ENCODE peak calls at places on chromosome X, in nine cellular contexts. Y is hepatocyte, O is SK-N-SH, X is fibroblast of villous mesenchyme, B is AG04450, K is tibial nerve, W is OCI-LY7, I is GM12865, L is uterus. Z is an unnamed sample.

GRCh38 chrX:136766785-136767103 is 14.0 kb downstream of the ARHGEF6 start:
- DNase-seq in L (peak), O (no peak), B (no peak), K (no peak), X (no peak), Y (no peak), W (no peak), I (no peak), Z (no peak)

GRCh38 chrX:1242901-1243402 is 25.7 kb upstream of the CSF2RA start:
- DNase-seq in Y (no peak), K (no peak), B (no peak), O (no peak), W (no peak), L (no peak), I (peak), X (no peak), Z (peak)

GRCh38 chrX:96432647-96433046 is 252.0 kb upstream of the DIAPH2 start:
- DNase-seq in I (no peak), O (no peak), X (peak), K (no peak), L (no peak), Y (no peak), B (no peak), W (no peak), Z (no peak)

GRCh38 chrX:13008851-13009250 is 33.9 kb downstream of the TMSB4X start:
- DNase-seq in L (no peak), W (no peak), K (no peak), X (no peak), B (no peak), O (no peak), I (no peak), Y (no peak), Z (no peak)

GRCh38 chrX:110418220-110418856 is 59.7 kb downstream of the RTL9 start:
- DNase-seq in Y (peak), B (peak), X (peak), L (peak), K (no peak), W (no peak), O (peak), I (no peak), Z (no peak)

GRCh38 chrX:140933874-140934655 is 68.3 kb upstream of the SPANXB1 start:
- DNase-seq in X (no peak), O (no peak), L (no peak), Y (no peak), I (no peak), B (no peak), K (no peak), W (no peak), Z (no peak)

GRCh38 chrX:104618106-104618895 is 52.3 kb downstream of the IL1RAPL2 start:
- DNase-seq in W (no peak), I (no peak), Y (no peak), K (no peak), L (no peak), O (no peak), X (no peak), B (no peak), Z (no peak)

GRCh38 chrX:77415161-77415560 is 32.0 kb upstream of the FGF16 start:
- DNase-seq in X (no peak), W (no peak), I (no peak), K (no peak), Y (no peak), B (no peak), L (no peak), O (no peak), Z (no peak)

GRCh38 chrX:45711231-45711630 is 510.6 kb upstream of the DIPK2B start:
- DNase-seq in W (no peak), L (no peak), Y (no peak), O (no peak), X (no peak), B (no peak), K (no peak), I (no peak), Z (no peak)

GRCh38 chrX:68870357-68870756 is 41.5 kb downstream of the EFNB1 start:
- DNase-seq in I (no peak), K (no peak), W (no peak), Y (no peak), L (no peak), B (no peak), O (no peak), X (no peak), Z (no peak)

GRCh38 chrX:50889582-50889981 is 21.0 kb upstream of the BMP15 start:
- DNase-seq in L (no peak), I (no peak), X (no peak), O (no peak), Y (no peak), W (no peak), B (no peak), K (no peak), Z (no peak)

GRCh38 chrX:53281321-53281822 is at the start of gene IQSEC2:
- DNase-seq in B (peak), L (peak), W (no peak), O (no peak), K (peak), Y (peak), X (peak), I (no peak), Z (no peak)

GRCh38 chrX:53974529-53974928 is 69.7 kb downstream of the PHF8 start:
- DNase-seq in K (no peak), I (no peak), L (no peak), O (no peak), W (no peak), X (no peak), Y (no peak), B (no peak), Z (no peak)

GRCh38 chrX:7362111-7362510 is 214.2 kb upstream of the PUDP start:
- DNase-seq in I (no peak), W (no peak), K (no peak), Y (no peak), B (no peak), L (no peak), O (no peak), X (no peak), Z (no peak)

GRCh38 chrX:20409991-20410390 is 143.3 kb upstream of the RPS6KA3 start:
- DNase-seq in L (no peak), I (no peak), K (no peak), W (no peak), B (no peak), O (no peak), X (no peak), Y (no peak), Z (no peak)

GRCh38 chrX:8988456-8988855 is 45.5 kb downstream of the FAM9B start:
- DNase-seq in K (no peak), W (no peak), X (peak), Y (peak), B (peak), L (peak), O (no peak), I (no peak), Z (peak)

GRCh38 chrX:23902419-23902818 is 5.3 kb downstream of the APOO start:
- DNase-seq in L (no peak), Y (peak), W (peak), B (no peak), K (no peak), I (peak), X (peak), O (peak), Z (no peak)

GRCh38 chrX:87167841-87168240 is 349.8 kb upstream of the KLHL4 start:
- DNase-seq in K (no peak), I (no peak), Y (no peak), B (no peak), L (no peak), W (no peak), X (no peak), O (no peak), Z (no peak)

GRCh38 chrX:109384569-109385174 is 97.2 kb downstream of the GUCY2F start:
- DNase-seq in X (peak), K (no peak), I (peak), B (no peak), L (no peak), Y (peak), W (peak), O (no peak), Z (no peak)

GRCh38 chrX:103687696-103688191 is 1.2 kb upstream of the MORF4L2 start:
- DNase-seq in I (peak), W (peak), O (peak), K (peak), B (no peak), X (peak), L (peak), Y (peak), Z (no peak)

GRCh38 chrX:19017271-19017670 is 33.4 kb upstream of the PHKA2 start:
- DNase-seq in W (peak), O (peak), I (peak), B (no peak), L (no peak), K (no peak), Y (peak), X (peak), Z (no peak)

GRCh38 chrX:8743126-8743732 is 11.3 kb upstream of the ANOS1 start:
- DNase-seq in O (peak), L (no peak), X (peak), W (peak), I (peak), K (peak), B (no peak), Y (peak), Z (no peak)

GRCh38 chrX:22944945-22945344 is 54.8 kb upstream of the DDX53 start:
- DNase-seq in B (no peak), L (no peak), Y (no peak), O (no peak), K (no peak), I (no peak), W (no peak), X (no peak), Z (no peak)

GRCh38 chrX:11665144-11666040 is at the start of gene ARHGAP6:
- DNase-seq in L (peak), O (peak), W (no peak), B (no peak), X (peak), Y (peak), I (peak), K (peak), Z (no peak)

GRCh38 chrX:40154229-40154852 is 56.6 kb upstream of the BCOR start:
- DNase-seq in W (peak), K (no peak), I (no peak), O (peak), L (peak), B (no peak), X (peak), Y (peak), Z (no peak)

GRCh38 chrX:26375346-26375745 is 159.4 kb downstream of the MAGEB5 start:
- DNase-seq in O (no peak), I (no peak), L (no peak), W (no peak), K (no peak), B (no peak), Y (no peak), X (no peak), Z (no peak)

GRCh38 chrX:17470136-17470535 is 95.1 kb downstream of the NHS start:
- DNase-seq in B (peak), O (no peak), K (no peak), X (peak), L (no peak), W (no peak), Y (no peak), I (no peak), Z (no peak)

GRCh38 chrX:2479420-2479780 is 21.4 kb downstream of the DHRSX start:
- DNase-seq in O (no peak), W (no peak), I (no peak), K (no peak), B (no peak), X (no peak), Y (no peak), L (no peak), Z (no peak)

GRCh38 chrX:47540754-47541538 is 20.1 kb upstream of the ARAF start:
- DNase-seq in O (peak), B (peak), X (peak), I (peak), L (peak), K (peak), Y (peak), W (no peak), Z (peak)

GRCh38 chrX:7120578-7121219 is 26.8 kb upstream of the STS start:
- DNase-seq in Y (peak), B (no peak), O (no peak), K (no peak), I (no peak), X (peak), L (no peak), W (no peak), Z (no peak)

GRCh38 chrX:86436116-86436515 is 287.9 kb downstream of the DACH2 start:
- DNase-seq in W (peak), L (no peak), X (no peak), O (no peak), Y (no peak), B (no peak), K (no peak), I (no peak), Z (no peak)

GRCh38 chrX:44344687-44345086 is 1.2 kb upstream of the EFHC2 start:
- DNase-seq in B (no peak), Y (no peak), K (no peak), L (no peak), W (no peak), X (no peak), O (no peak), I (peak), Z (no peak)
- H3K4me3 ChIP-seq in B (no peak), Y (no peak), K (peak), L (peak), W (no peak), X (no peak), O (no peak), I (no peak), Z (no peak)

DNA sequence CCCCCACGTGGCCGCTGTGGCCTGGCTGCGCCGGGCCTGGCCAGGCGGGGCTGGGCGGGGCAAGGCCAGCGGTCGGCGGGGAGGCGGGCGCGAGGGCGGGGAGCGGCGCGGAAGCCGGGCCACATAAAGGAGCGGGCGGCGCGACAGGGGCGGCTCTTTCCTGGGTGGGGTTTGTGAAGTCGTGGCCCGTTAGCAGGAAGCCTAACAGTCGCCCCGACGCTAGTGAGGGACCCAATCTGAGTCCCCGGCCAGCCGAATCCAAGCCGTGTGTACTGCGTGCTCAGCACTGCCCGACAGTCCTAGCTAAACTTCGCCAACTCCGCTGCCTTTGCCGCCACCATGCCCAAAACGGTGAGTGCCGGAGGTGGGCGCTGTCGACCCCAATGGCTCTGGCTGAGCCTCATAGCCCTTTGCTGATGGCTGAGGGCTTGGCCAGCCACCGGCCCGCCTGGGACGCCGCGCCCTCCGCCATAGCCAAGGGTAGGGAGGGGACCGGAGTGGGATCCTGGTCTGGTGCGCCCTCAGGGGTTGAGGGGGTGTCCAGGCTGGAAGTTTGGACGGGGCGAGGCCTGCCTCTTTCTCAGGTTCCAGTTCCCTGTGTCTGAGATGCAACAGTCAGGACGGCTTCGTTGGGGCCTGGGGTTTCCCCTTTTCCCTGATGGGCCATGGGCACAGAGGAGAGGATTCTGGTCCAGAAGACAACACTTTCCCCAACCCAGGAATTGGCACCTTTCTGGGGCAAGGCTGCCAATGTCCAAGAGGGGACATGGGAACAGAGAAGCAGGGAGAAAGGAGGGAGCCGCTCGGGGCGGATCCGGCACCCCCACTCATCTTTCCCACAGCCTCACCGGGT is at the start of gene MSN:
- DNase-seq in B (no peak), L (peak), K (peak), X (peak), O (peak), Y (peak), I (peak), W (peak), Z (no peak)
- TF ChIP-seq CTCF in B (peak), L (no peak), K (no peak), X (peak), O (peak), Y (peak), I (no peak), W (peak), Z (peak)

GRCh38 chrX:120036704-120037103 is 40.8 kb downstream of the RHOXF2B start:
- DNase-seq in B (no peak), X (no peak), Y (no peak), K (no peak), I (no peak), W (no peak), O (no peak), L (no peak), Z (no peak)
- H3K4me3 ChIP-seq in B (no peak), X (no peak), Y (no peak), K (no peak), I (no peak), W (peak), O (no peak), L (no peak), Z (no peak)

DNA sequence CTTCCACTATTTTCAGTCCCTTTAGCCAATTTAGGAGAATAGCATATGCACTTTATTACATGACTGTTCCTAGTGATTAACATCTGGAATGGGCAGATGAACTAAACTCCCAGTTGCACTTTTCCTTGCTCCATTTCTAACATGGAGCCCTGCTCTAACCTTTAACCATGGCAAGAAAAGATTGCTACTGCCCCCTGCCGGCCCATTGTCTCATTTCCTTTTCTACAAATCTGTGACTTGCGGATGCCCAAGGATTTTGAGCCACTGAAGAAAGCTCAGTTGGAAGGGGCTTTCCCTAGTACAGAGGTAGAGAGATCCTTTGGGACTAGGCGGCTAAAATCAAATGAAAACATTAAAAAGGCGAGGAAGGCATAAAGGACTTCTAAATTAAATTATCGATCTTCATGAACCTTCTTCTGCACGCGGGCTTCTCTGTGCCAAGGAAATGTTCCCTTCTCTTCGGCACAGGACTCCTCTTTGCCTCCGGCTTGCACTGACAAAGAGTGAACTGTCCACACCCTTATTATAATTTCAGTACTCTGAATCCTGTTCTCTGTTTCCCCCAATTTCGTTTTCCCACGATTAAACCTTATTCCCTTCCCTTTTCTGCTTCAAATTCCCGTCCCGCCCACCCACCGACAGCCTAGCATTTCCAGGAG is 578 bp upstream of the GLRA2 start:
- DNase-seq in Y (peak), O (peak), X (peak), K (peak), B (no peak), W (peak), L (peak), I (peak), Z (peak)
- TF ChIP-seq CTCF in Y (peak), O (peak), X (peak), K (peak), B (peak), W (peak), L (peak), I (peak), Z (peak)

GRCh38 chrX:49117597-49117996 is 5.9 kb downstream of the GPKOW start:
- DNase-seq in K (no peak), W (no peak), X (no peak), L (no peak), I (no peak), B (no peak), Y (no peak), O (no peak), Z (no peak)

GRCh38 chrX:49116076-49116475 is 7.5 kb downstream of the GPKOW start:
- DNase-seq in Y (no peak), I (no peak), X (no peak), K (no peak), L (no peak), O (no peak), W (no peak), B (no peak), Z (no peak)

GRCh38 chrX:49122499-49122898 is 1.0 kb downstream of the GPKOW start:
- DNase-seq in Y (no peak), L (no peak), O (no peak), X (no peak), I (no peak), W (no peak), B (no peak), K (no peak), Z (no peak)

GRCh38 chrX:49120104-49120503 is 3.4 kb downstream of the GPKOW start:
- DNase-seq in I (no peak), L (no peak), Y (no peak), O (no peak), B (no peak), W (no peak), X (no peak), K (no peak), Z (no peak)
- H3K4me3 ChIP-seq in I (no peak), L (no peak), Y (no peak), O (no peak), B (no peak), W (no peak), X (no peak), K (no peak), Z (no peak)

GRCh38 chrX:149830192-149830873 is 48.6 kb downstream of the MAGEA9 start:
- DNase-seq in O (no peak), X (peak), W (no peak), K (no peak), Y (peak), L (no peak), B (no peak), I (peak), Z (no peak)

GRCh38 chrX:149827254-149827653 is 45.5 kb downstream of the MAGEA9 start:
- DNase-seq in K (no peak), I (no peak), O (no peak), X (no peak), B (no peak), Y (no peak), W (no peak), L (no peak), Z (no peak)

GRCh38 chrX:149829751-149830191 is 48.0 kb downstream of the MAGEA9 start:
- DNase-seq in Y (no peak), X (peak), L (no peak), K (no peak), I (peak), O (no peak), W (no peak), B (no peak), Z (no peak)

GRCh38 chrX:149825424-149825823 is 43.7 kb downstream of the MAGEA9 start:
- DNase-seq in O (peak), Y (no peak), I (peak), X (peak), K (no peak), W (peak), L (no peak), B (no peak), Z (no peak)
- TF ChIP-seq CTCF in O (peak), Y (peak), I (peak), X (peak), K (no peak), W (peak), L (no peak), B (peak), Z (peak)

GRCh38 chrX:149370097-149370496 is 135.0 kb downstream of the IDS start:
- DNase-seq in O (no peak), B (no peak), K (no peak), Y (no peak), I (no peak), W (no peak), X (no peak), L (no peak), Z (peak)

GRCh38 chrX:149365552-149365951 is 139.6 kb downstream of the IDS start:
- DNase-seq in L (no peak), X (no peak), O (no peak), K (no peak), W (no peak), B (no peak), I (no peak), Y (no peak), Z (no peak)

DNA sequence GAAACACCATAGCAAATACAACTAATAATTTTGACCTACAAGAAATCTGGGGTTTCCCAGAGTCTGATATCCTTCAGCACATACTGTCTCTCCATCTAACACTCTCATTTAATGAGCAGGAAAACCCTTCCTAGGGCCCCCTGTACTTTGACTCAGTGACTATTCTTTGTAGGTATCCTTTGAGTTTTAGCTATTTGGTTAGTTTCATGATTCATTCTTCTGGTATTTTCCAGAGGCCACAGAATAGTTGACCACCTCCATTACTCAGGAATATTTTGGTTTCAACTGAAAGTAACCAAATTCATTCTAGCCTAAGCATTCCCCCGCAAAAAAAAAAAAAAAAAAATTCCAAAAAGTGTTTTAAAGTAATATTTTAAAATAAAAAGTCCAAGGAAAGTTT is 140.0 kb downstream of the IDS start:
- DNase-seq in O (no peak), X (no peak), B (no peak), L (no peak), Y (no peak), K (no peak), W (no peak), I (no peak), Z (no peak)
- H3K4me3 ChIP-seq in O (no peak), X (no peak), B (no peak), L (no peak), Y (no peak), K (no peak), W (no peak), I (no peak), Z (no peak)

GRCh38 chrX:70096052-70096451 is 33.8 kb downstream of the OTUD6A start:
- DNase-seq in Y (peak), X (peak), I (no peak), W (no peak), K (no peak), O (no peak), B (no peak), L (no peak), Z (no peak)
- TF ChIP-seq CTCF in Y (no peak), X (peak), I (no peak), W (peak), K (no peak), O (peak), B (peak), L (no peak), Z (peak)

GRCh38 chrX:133921084-133921483 is 64.3 kb downstream of the GPC3 start:
- DNase-seq in X (no peak), B (no peak), O (no peak), I (no peak), L (no peak), K (no peak), W (no peak), Y (no peak), Z (no peak)
- H3K4me3 ChIP-seq in X (no peak), B (no peak), O (no peak), I (no peak), L (no peak), K (no peak), W (no peak), Y (no peak), Z (no peak)

Z was measured in BJ.